ENCODE peak calls at places on chromosomes 11 and 22, in seven cellular contexts. One of them, this sample, is unnamed. For H3K4me1 and H3K9me3, the result is how much of the 10 kb centered on the place peaks cover.

GRCh38 chr11:134702827-134703226 is 290.8 kb upstream of the B3GAT1 start:
- DNase-seq in effector memory CD4-positive, alpha-beta T cell: no peak
- DNase-seq in iPS DF 6.9: no peak
- DNase-seq in H9: no peak
- DNase-seq in neuronal stem cell: no peak
- DNase-seq in right lobe of liver: no peak
- DNase-seq in ovary: no peak
- DNase-seq in this sample: no peak

GRCh38 chr22:23553922-23554870 is 25.9 kb downstream of the IGLL1 start:
- DNase-seq in iPS DF 6.9: no peak
- DNase-seq in effector memory CD4-positive, alpha-beta T cell: no peak
- DNase-seq in neuronal stem cell: no peak
- DNase-seq in ovary: no peak
- DNase-seq in right lobe of liver: no peak
- DNase-seq in H9: no peak
- DNase-seq in this sample: no peak

GRCh38 chr11:59180168-59180567 is 8.2 kb downstream of the DTX4 start:
- DNase-seq in effector memory CD4-positive, alpha-beta T cell: no peak
- DNase-seq in ovary: no peak
- DNase-seq in right lobe of liver: no peak
- DNase-seq in neuronal stem cell: no peak
- DNase-seq in iPS DF 6.9: no peak
- DNase-seq in H9: no peak
- DNase-seq in this sample: no peak

GRCh38 chr22:27420817-27421361 is 380.7 kb downstream of the MN1 start:
- DNase-seq in right lobe of liver: peak
- DNase-seq in ovary: peak
- DNase-seq in effector memory CD4-positive, alpha-beta T cell: no peak
- DNase-seq in neuronal stem cell: no peak
- DNase-seq in iPS DF 6.9: no peak
- DNase-seq in H9: no peak
- DNase-seq in this sample: no peak

GRCh38 chr22:36405671-36406070 is 17.9 kb upstream of the MYH9 start:
- DNase-seq in effector memory CD4-positive, alpha-beta T cell: peak
- DNase-seq in iPS DF 6.9: no peak
- DNase-seq in neuronal stem cell: no peak
- DNase-seq in ovary: no peak
- DNase-seq in H9: no peak
- DNase-seq in right lobe of liver: no peak
- DNase-seq in this sample: peak

GRCh38 chr22:31229402-31230140 is 17.5 kb downstream of the LIMK2 start:
- DNase-seq in H9: no peak
- DNase-seq in right lobe of liver: no peak
- DNase-seq in ovary: peak
- DNase-seq in effector memory CD4-positive, alpha-beta T cell: no peak
- DNase-seq in iPS DF 6.9: no peak
- DNase-seq in neuronal stem cell: no peak
- DNase-seq in this sample: no peak

GRCh38 chr11:575996-576756 is at the start of gene PHRF1:
- DNase-seq in right lobe of liver: peak
- DNase-seq in effector memory CD4-positive, alpha-beta T cell: peak
- DNase-seq in H9: peak
- DNase-seq in ovary: peak
- DNase-seq in iPS DF 6.9: no peak
- DNase-seq in neuronal stem cell: peak
- DNase-seq in this sample: peak

GRCh38 chr22:46500201-46500600 is 37.2 kb downstream of the CELSR1 start:
- DNase-seq in right lobe of liver: no peak
- DNase-seq in effector memory CD4-positive, alpha-beta T cell: no peak
- DNase-seq in iPS DF 6.9: peak
- DNase-seq in neuronal stem cell: peak
- DNase-seq in H9: peak
- DNase-seq in ovary: no peak
- DNase-seq in this sample: no peak

GRCh38 chr22:47154621-47155081 is 392.2 kb downstream of the TBC1D22A start:
- DNase-seq in right lobe of liver: no peak
- DNase-seq in ovary: peak
- DNase-seq in effector memory CD4-positive, alpha-beta T cell: no peak
- DNase-seq in neuronal stem cell: no peak
- DNase-seq in iPS DF 6.9: no peak
- DNase-seq in H9: no peak
- DNase-seq in this sample: no peak

GRCh38 chr11:129440028-129440630 is 64.5 kb downstream of the BARX2 start:
- DNase-seq in iPS DF 6.9: no peak
- DNase-seq in H9: peak
- DNase-seq in ovary: no peak
- DNase-seq in effector memory CD4-positive, alpha-beta T cell: no peak
- DNase-seq in neuronal stem cell: no peak
- DNase-seq in right lobe of liver: no peak
- DNase-seq in this sample: no peak

GRCh38 chr11:133946018-133946417 is 10.8 kb downstream of the IGSF9B start:
- DNase-seq in iPS DF 6.9: no peak
- DNase-seq in H9: no peak
- DNase-seq in right lobe of liver: no peak
- DNase-seq in ovary: no peak
- DNase-seq in neuronal stem cell: no peak
- DNase-seq in effector memory CD4-positive, alpha-beta T cell: no peak
- DNase-seq in this sample: no peak

GRCh38 chr22:24728790-24729637 is 45.5 kb downstream of the PIWIL3 start:
- DNase-seq in H9: no peak
- DNase-seq in neuronal stem cell: no peak
- DNase-seq in iPS DF 6.9: no peak
- DNase-seq in ovary: peak
- DNase-seq in effector memory CD4-positive, alpha-beta T cell: no peak
- DNase-seq in right lobe of liver: no peak
- DNase-seq in this sample: no peak

GRCh38 chr22:24723111-24723510 is 51.4 kb downstream of the PIWIL3 start:
- DNase-seq in right lobe of liver: no peak
- DNase-seq in iPS DF 6.9: no peak
- DNase-seq in ovary: no peak
- DNase-seq in neuronal stem cell: no peak
- DNase-seq in effector memory CD4-positive, alpha-beta T cell: no peak
- DNase-seq in H9: no peak
- DNase-seq in this sample: no peak

GRCh38 chr22:24725736-24726135 is 48.8 kb downstream of the PIWIL3 start:
- DNase-seq in neuronal stem cell: no peak
- DNase-seq in ovary: no peak
- DNase-seq in effector memory CD4-positive, alpha-beta T cell: no peak
- DNase-seq in H9: no peak
- DNase-seq in right lobe of liver: no peak
- DNase-seq in iPS DF 6.9: no peak
- DNase-seq in this sample: no peak

GRCh38 chr22:24727218-24727851 is 47.2 kb downstream of the PIWIL3 start:
- DNase-seq in ovary: no peak
- DNase-seq in right lobe of liver: no peak
- DNase-seq in neuronal stem cell: no peak
- DNase-seq in iPS DF 6.9: no peak
- DNase-seq in H9: no peak
- DNase-seq in effector memory CD4-positive, alpha-beta T cell: no peak
- DNase-seq in this sample: no peak

GRCh38 chr22:24726848-24727217 is 47.7 kb downstream of the PIWIL3 start:
- DNase-seq in right lobe of liver: no peak
- DNase-seq in iPS DF 6.9: no peak
- DNase-seq in neuronal stem cell: no peak
- DNase-seq in ovary: no peak
- DNase-seq in effector memory CD4-positive, alpha-beta T cell: no peak
- DNase-seq in H9: no peak
- DNase-seq in this sample: no peak
- H3K4me1 ChIP-seq in right lobe of liver: under half
- H3K4me1 ChIP-seq in iPS DF 6.9: under half
- H3K4me1 ChIP-seq in neuronal stem cell: under half
- H3K4me1 ChIP-seq in ovary: under half
- H3K4me1 ChIP-seq in effector memory CD4-positive, alpha-beta T cell: under half
- H3K4me1 ChIP-seq in H9: under half
- H3K4me1 ChIP-seq in this sample: under half

GRCh38 chr11:69311767-69312385 is 17.9 kb downstream of the MYEOV start:
- DNase-seq in iPS DF 6.9: no peak
- DNase-seq in right lobe of liver: no peak
- DNase-seq in effector memory CD4-positive, alpha-beta T cell: no peak
- DNase-seq in H9: no peak
- DNase-seq in neuronal stem cell: no peak
- DNase-seq in ovary: peak
- DNase-seq in this sample: peak

GRCh38 chr11:69310934-69311766 is 17.2 kb downstream of the MYEOV start:
- DNase-seq in H9: no peak
- DNase-seq in ovary: peak
- DNase-seq in iPS DF 6.9: no peak
- DNase-seq in right lobe of liver: no peak
- DNase-seq in neuronal stem cell: no peak
- DNase-seq in effector memory CD4-positive, alpha-beta T cell: no peak
- DNase-seq in this sample: no peak

GRCh38 chr11:69312418-69313399 is 18.8 kb downstream of the MYEOV start:
- DNase-seq in ovary: no peak
- DNase-seq in effector memory CD4-positive, alpha-beta T cell: no peak
- DNase-seq in right lobe of liver: no peak
- DNase-seq in neuronal stem cell: no peak
- DNase-seq in iPS DF 6.9: no peak
- DNase-seq in H9: no peak
- DNase-seq in this sample: no peak

GRCh38 chr11:69314555-69314954 is 20.6 kb downstream of the MYEOV start:
- DNase-seq in neuronal stem cell: no peak
- DNase-seq in H9: no peak
- DNase-seq in effector memory CD4-positive, alpha-beta T cell: no peak
- DNase-seq in ovary: no peak
- DNase-seq in right lobe of liver: no peak
- DNase-seq in iPS DF 6.9: no peak
- DNase-seq in this sample: no peak

DNA sequence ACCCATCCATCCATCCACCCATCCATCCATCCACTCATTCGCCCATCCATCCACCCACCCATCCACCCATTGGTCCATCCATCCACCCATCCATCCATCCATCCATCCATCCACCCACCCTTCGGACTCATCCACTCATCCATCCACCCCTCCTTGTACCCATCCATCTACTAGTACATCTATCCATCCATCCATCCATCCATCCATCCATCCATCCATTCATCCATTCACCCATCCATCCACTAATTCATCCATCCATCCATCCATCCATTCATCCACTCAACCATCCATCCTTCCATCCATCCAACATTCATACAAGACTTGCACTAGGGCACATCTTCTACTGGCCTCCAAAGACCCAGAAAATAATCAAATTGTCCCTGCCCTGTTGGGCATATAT is 20.0 kb downstream of the MYEOV start:
- DNase-seq in iPS DF 6.9: no peak
- DNase-seq in right lobe of liver: no peak
- DNase-seq in ovary: no peak
- DNase-seq in neuronal stem cell: no peak
- DNase-seq in H9: no peak
- DNase-seq in effector memory CD4-positive, alpha-beta T cell: no peak
- DNase-seq in this sample: no peak
- H3K9me3 ChIP-seq in iPS DF 6.9: under half
- H3K9me3 ChIP-seq in right lobe of liver: under half
- H3K9me3 ChIP-seq in ovary: under half
- H3K9me3 ChIP-seq in neuronal stem cell: under half
- H3K9me3 ChIP-seq in H9: under half
- H3K9me3 ChIP-seq in effector memory CD4-positive, alpha-beta T cell: under half
- H3K9me3 ChIP-seq in this sample: under half

DNA sequence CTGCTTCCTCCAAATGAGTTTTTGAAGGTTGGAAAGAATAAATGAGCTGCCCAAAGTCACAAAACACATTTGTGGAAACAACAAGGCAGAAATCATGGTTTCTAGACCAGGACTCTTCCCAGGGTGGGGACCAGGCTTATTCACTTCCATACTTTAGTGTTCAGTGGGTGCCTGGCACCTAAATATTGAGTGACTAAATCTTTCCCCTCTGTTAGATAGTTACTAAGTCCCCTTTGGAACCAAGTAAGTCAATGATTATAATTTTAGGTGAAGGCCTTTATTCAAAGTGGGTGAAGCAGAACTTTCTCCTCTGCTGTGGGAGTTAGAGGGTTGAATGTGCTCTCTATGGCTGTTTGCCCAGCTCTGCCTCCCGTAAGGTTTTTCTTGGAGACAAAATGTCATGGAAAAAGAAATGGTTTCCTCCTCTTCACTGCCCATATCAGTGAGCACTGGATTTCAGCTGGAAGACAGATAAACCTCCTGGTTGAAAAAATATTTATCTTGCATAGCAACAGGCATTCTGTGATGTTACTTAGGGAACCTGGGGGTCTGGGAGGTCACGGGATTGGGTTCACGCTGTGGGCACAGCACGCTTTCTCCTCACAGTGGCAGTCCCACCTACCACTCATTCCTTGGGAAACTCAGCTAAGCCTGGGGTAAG is 117.8 kb downstream of the CCDC81 start:
- DNase-seq in effector memory CD4-positive, alpha-beta T cell: no peak
- DNase-seq in neuronal stem cell: no peak
- DNase-seq in right lobe of liver: no peak
- DNase-seq in H9: no peak
- DNase-seq in ovary: no peak
- DNase-seq in iPS DF 6.9: no peak
- DNase-seq in this sample: no peak
- H3K27ac ChIP-seq in effector memory CD4-positive, alpha-beta T cell: no peak
- H3K27ac ChIP-seq in neuronal stem cell: no peak
- H3K27ac ChIP-seq in right lobe of liver: no peak
- H3K27ac ChIP-seq in H9: no peak
- H3K27ac ChIP-seq in ovary: no peak
- H3K27ac ChIP-seq in iPS DF 6.9: no peak
- H3K27ac ChIP-seq in this sample: no peak

GRCh38 chr22:33302549-33302948 is 244.4 kb upstream of the SYN3 start:
- DNase-seq in right lobe of liver: no peak
- DNase-seq in neuronal stem cell: no peak
- DNase-seq in ovary: no peak
- DNase-seq in iPS DF 6.9: no peak
- DNase-seq in effector memory CD4-positive, alpha-beta T cell: no peak
- DNase-seq in H9: no peak
- DNase-seq in this sample: no peak

GRCh38 chr22:33299245-33299956 is 241.2 kb upstream of the SYN3 start:
- DNase-seq in ovary: no peak
- DNase-seq in H9: no peak
- DNase-seq in neuronal stem cell: no peak
- DNase-seq in effector memory CD4-positive, alpha-beta T cell: no peak
- DNase-seq in right lobe of liver: no peak
- DNase-seq in iPS DF 6.9: no peak
- DNase-seq in this sample: no peak

GRCh38 chr22:33303109-33303508 is 244.9 kb upstream of the SYN3 start:
- DNase-seq in effector memory CD4-positive, alpha-beta T cell: no peak
- DNase-seq in H9: no peak
- DNase-seq in ovary: no peak
- DNase-seq in right lobe of liver: no peak
- DNase-seq in iPS DF 6.9: no peak
- DNase-seq in neuronal stem cell: no peak
- DNase-seq in this sample: no peak

GRCh38 chr22:33300165-33300564 is 242.0 kb upstream of the SYN3 start:
- DNase-seq in effector memory CD4-positive, alpha-beta T cell: no peak
- DNase-seq in iPS DF 6.9: no peak
- DNase-seq in ovary: no peak
- DNase-seq in H9: no peak
- DNase-seq in neuronal stem cell: no peak
- DNase-seq in right lobe of liver: no peak
- DNase-seq in this sample: no peak

GRCh38 chr22:33302049-33302545 is 243.9 kb upstream of the SYN3 start:
- DNase-seq in neuronal stem cell: peak
- DNase-seq in right lobe of liver: peak
- DNase-seq in H9: peak
- DNase-seq in effector memory CD4-positive, alpha-beta T cell: no peak
- DNase-seq in iPS DF 6.9: peak
- DNase-seq in ovary: peak
- DNase-seq in this sample: no peak
- H3K4me1 ChIP-seq in neuronal stem cell: under half
- H3K4me1 ChIP-seq in right lobe of liver: under half
- H3K4me1 ChIP-seq in H9: under half
- H3K4me1 ChIP-seq in effector memory CD4-positive, alpha-beta T cell: under half
- H3K4me1 ChIP-seq in iPS DF 6.9: under half
- H3K4me1 ChIP-seq in ovary: under half
- H3K4me1 ChIP-seq in this sample: under half